ENCODE peak calls at places on chromosomes 16 and 17, in five cellular contexts. One of them, this sample, is unnamed.

GRCh38 chr17:73532441-73532901 is 111.8 kb downstream of the SDK2 start:
- DNase-seq in hepatocyte: no peak
- DNase-seq in central memory CD4-positive, alpha-beta T cell: no peak
- DNase-seq in NCI-H1417 treated with DMSO at 0.1 percent for 48 hours: no peak
- DNase-seq in Caki2: no peak
- DNase-seq in this sample: no peak

GRCh38 chr16:71792176-71792575 is 16.5 kb downstream of the AP1G1 start:
- DNase-seq in NCI-H1417 treated with DMSO at 0.1 percent for 48 hours: no peak
- DNase-seq in central memory CD4-positive, alpha-beta T cell: no peak
- DNase-seq in hepatocyte: no peak
- DNase-seq in Caki2: no peak
- DNase-seq in this sample: no peak

GRCh38 chr17:45873728-45874127 is 20.6 kb upstream of the MAPT start:
- DNase-seq in NCI-H1417 treated with DMSO at 0.1 percent for 48 hours: no peak
- DNase-seq in Caki2: no peak
- DNase-seq in central memory CD4-positive, alpha-beta T cell: peak; percentile 18
- DNase-seq in hepatocyte: no peak
- DNase-seq in this sample: no peak

GRCh38 chr16:30896203-30896889 is at the start of gene CTF1:
- DNase-seq in Caki2: peak; percentile 91
- DNase-seq in hepatocyte: peak; percentile 91
- DNase-seq in NCI-H1417 treated with DMSO at 0.1 percent for 48 hours: no peak
- DNase-seq in central memory CD4-positive, alpha-beta T cell: no peak
- DNase-seq in this sample: peak; percentile 92

GRCh38 chr16:86452451-86452850 is 57.9 kb upstream of the FOXF1 start:
- DNase-seq in hepatocyte: no peak
- DNase-seq in central memory CD4-positive, alpha-beta T cell: no peak
- DNase-seq in NCI-H1417 treated with DMSO at 0.1 percent for 48 hours: no peak
- DNase-seq in Caki2: no peak
- DNase-seq in this sample: no peak

GRCh38 chr16:69069504-69069903 is 35.9 kb upstream of the HAS3 start:
- DNase-seq in central memory CD4-positive, alpha-beta T cell: no peak
- DNase-seq in Caki2: no peak
- DNase-seq in NCI-H1417 treated with DMSO at 0.1 percent for 48 hours: no peak
- DNase-seq in hepatocyte: no peak
- DNase-seq in this sample: no peak

GRCh38 chr16:726188-726437 is 130 bp downstream of the CCDC78 start:
- DNase-seq in central memory CD4-positive, alpha-beta T cell: no peak
- DNase-seq in Caki2: no peak
- DNase-seq in hepatocyte: no peak
- DNase-seq in NCI-H1417 treated with DMSO at 0.1 percent for 48 hours: no peak
- DNase-seq in this sample: no peak

GRCh38 chr17:7988750-7989178 is 13.7 kb upstream of the GUCY2D start:
- DNase-seq in NCI-H1417 treated with DMSO at 0.1 percent for 48 hours: peak; percentile 15
- DNase-seq in hepatocyte: peak; percentile 93
- DNase-seq in Caki2: peak; percentile 57
- DNase-seq in central memory CD4-positive, alpha-beta T cell: peak; percentile 77
- DNase-seq in this sample: peak; percentile 85

GRCh38 chr17:81393684-81394376 is 1.4 kb upstream of the BAHCC1 start:
- DNase-seq in central memory CD4-positive, alpha-beta T cell: no peak
- DNase-seq in NCI-H1417 treated with DMSO at 0.1 percent for 48 hours: peak; percentile 87
- DNase-seq in hepatocyte: peak; percentile 100
- DNase-seq in Caki2: peak; percentile 99
- DNase-seq in this sample: peak; percentile 100

GRCh38 chr17:50147841-50148225 is 2.6 kb downstream of the PPP1R9B start:
- DNase-seq in Caki2: no peak
- DNase-seq in hepatocyte: peak; percentile 69
- DNase-seq in central memory CD4-positive, alpha-beta T cell: no peak
- DNase-seq in NCI-H1417 treated with DMSO at 0.1 percent for 48 hours: no peak
- DNase-seq in this sample: no peak

GRCh38 chr17:59837362-59838195 is 55.2 kb downstream of the TUBD1 start:
- DNase-seq in NCI-H1417 treated with DMSO at 0.1 percent for 48 hours: peak; percentile 87
- DNase-seq in central memory CD4-positive, alpha-beta T cell: peak; percentile 92
- DNase-seq in Caki2: peak; percentile 99
- DNase-seq in hepatocyte: peak; percentile 98
- DNase-seq in this sample: peak; percentile 100

This sample was measured in ACHN.